ENCODE peak calls at places on chromosome 22, in four cellular contexts. B is IMR-90, A is cardiac fibroblast, G is neural crest cell. P is an unnamed sample.

GRCh38 chr22:46678785-46679700 is 58.9 kb downstream of the GRAMD4 start:
- DNase-seq in B (peak), A (peak), G (no peak), P (no peak)

GRCh38 chr22:18970180-18970947 is 34.3 kb upstream of the PRODH start:
- DNase-seq in B (no peak), A (no peak), G (peak), P (no peak)

GRCh38 chr22:46967445-46968358 is 205.3 kb downstream of the TBC1D22A start:
- DNase-seq in B (no peak), A (no peak), G (no peak), P (no peak)

GRCh38 chr22:17085277-17086091 is 684 bp downstream of the IL17RA start:
- DNase-seq in B (no peak), A (no peak), G (no peak), P (peak)

GRCh38 chr22:45064313-45065268 is 54.8 kb upstream of the PHF21B start:
- DNase-seq in B (peak), A (peak), G (no peak), P (no peak)

GRCh38 chr22:39013923-39014722 is at the start of gene APOBEC3C:
- DNase-seq in B (peak), A (peak), G (peak), P (peak)

GRCh38 chr22:17903564-17904295 is 120.6 kb downstream of the MICAL3 start:
- DNase-seq in B (no peak), A (no peak), G (no peak), P (no peak)

GRCh38 chr22:47174671-47175111 is 412.2 kb downstream of the TBC1D22A start:
- DNase-seq in B (no peak), A (no peak), G (no peak), P (no peak)

GRCh38 chr22:43796567-43796966 is 15.5 kb downstream of the EFCAB6 start:
- DNase-seq in B (peak), A (peak), G (no peak), P (no peak)
- TF ChIP-seq CTCF in B (peak), A (peak), G (peak), P (no peak)

DNA sequence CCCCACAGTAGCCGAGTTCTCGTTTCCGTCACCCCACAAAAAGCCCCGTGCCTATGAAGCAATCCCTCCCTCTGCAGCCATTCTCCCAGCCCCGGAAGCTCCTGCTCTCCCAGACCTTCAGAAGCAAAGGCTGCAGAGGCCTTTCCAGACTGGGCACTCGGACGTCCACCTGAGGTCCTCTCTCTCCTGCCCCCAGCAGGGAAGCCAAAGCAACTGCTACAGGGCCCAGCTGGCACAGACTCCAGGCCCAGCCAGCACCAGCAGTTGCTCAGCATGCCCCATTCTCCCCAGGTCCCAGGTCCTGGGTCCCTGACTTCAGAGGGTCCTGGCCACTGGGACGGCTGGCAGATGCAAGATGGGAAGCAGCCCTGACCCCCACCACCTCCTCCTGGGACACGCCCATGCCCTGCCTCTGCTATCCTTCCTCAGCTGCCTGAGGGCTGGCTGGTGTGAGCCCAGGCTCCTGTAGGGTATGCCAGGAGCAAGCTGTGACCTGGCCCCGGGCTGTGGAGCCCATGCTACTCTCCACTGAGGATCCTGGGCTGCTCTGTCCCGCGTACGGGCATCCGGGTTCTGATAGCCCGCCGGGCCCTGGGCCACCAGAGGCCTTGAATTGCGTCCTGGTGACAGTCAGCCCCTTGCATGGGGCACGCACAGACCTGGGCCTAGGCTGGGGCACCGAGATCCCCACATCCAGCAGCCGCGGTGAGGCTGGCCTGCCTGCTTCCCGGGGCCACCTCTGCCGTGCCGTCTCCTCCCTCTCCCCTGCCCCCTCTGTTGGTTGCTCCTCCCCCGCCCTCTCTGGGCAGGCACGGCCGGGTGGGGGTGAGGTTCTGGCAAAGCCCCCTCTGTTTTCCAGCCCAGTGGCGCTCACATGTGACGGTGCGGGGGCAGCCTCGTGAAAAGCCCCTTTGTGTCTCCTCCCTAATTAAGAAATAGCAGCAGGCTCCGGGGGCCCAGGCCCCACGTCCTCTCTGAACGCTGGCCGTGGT is 1310.3 kb downstream of the BRD1 start:
- DNase-seq in B (no peak), A (no peak), G (peak), P (no peak)
- TF ChIP-seq CTCF in B (no peak), A (no peak), G (no peak), P (no peak)

GRCh38 chr22:35841907-35842518 is 124.3 kb downstream of the APOL5 start:
- DNase-seq in B (no peak), A (no peak), G (no peak), P (no peak)
- TF ChIP-seq CTCF in B (no peak), A (no peak), G (no peak), P (no peak)

GRCh38 chr22:28711820-28712777 is 29.5 kb downstream of the CHEK2 start:
- DNase-seq in B (peak), A (peak), G (no peak), P (no peak)
- TF ChIP-seq CTCF in B (peak), A (peak), G (no peak), P (no peak)

DNA sequence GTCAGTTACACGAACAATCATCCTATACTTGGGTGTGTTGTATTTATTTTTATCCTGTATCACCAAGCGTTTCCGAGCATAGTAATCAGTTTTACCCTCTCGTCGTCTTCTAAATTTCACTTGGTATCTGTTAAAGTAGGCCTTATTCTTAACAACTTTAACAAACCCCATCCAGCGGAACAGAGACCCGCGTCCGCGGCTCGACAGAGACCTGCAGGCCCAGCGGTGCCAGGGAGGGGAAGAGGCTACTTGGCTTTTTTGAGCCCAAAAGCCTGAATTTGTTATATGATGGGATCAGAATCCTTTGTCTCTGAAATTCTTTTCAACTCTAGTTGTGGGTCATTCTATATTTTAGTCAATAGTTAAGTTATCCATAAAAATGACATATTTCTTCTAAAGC is 56.5 kb upstream of the A4GALT start:
- DNase-seq in B (no peak), A (no peak), G (no peak), P (no peak)
- TF ChIP-seq CTCF in B (no peak), A (no peak), G (no peak), P (no peak)

GRCh38 chr22:21916309-21916918 is 36.2 kb downstream of the PPM1F start:
- DNase-seq in B (no peak), A (no peak), G (no peak), P (no peak)

GRCh38 chr22:21915624-21916308 is 36.9 kb downstream of the PPM1F start:
- DNase-seq in B (no peak), A (no peak), G (no peak), P (no peak)

GRCh38 chr22:21917959-21918261 is 34.7 kb downstream of the PPM1F start:
- DNase-seq in B (no peak), A (no peak), G (no peak), P (no peak)

GRCh38 chr22:21918466-21919185 is 34.0 kb downstream of the PPM1F start:
- DNase-seq in B (no peak), A (no peak), G (no peak), P (no peak)

GRCh38 chr22:21917206-21917958 is 35.3 kb downstream of the PPM1F start:
- DNase-seq in B (no peak), A (no peak), G (no peak), P (no peak)
- TF ChIP-seq CTCF in B (no peak), A (no peak), G (no peak), P (no peak)

P was measured in natural killer cell.